ENCODE peak calls at places on chromosomes 12 and 14, in four cellular contexts. U, F, L and Q are unnamed samples. For H3K4me1, the result is how much of the 10 kb centered on the place peaks cover.

GRCh38 chr14:79090781-79091180 is 920.6 kb downstream of the NRXN3 start:
- DNase-seq in U (no peak), F (no peak), L (no peak), Q (no peak)

GRCh38 chr12:19206493-19207077 is 77.1 kb downstream of the PLEKHA5 start:
- DNase-seq in U (no peak), F (no peak), L (no peak), Q (no peak)

GRCh38 chr14:91245029-91245428 is 525 bp upstream of the GPR68 start:
- DNase-seq in U (no peak), F (no peak), L (no peak), Q (no peak)

GRCh38 chr12:96048392-96048969 is 13.1 kb upstream of the LTA4H start:
- DNase-seq in U (no peak), F (no peak), L (no peak), Q (no peak)

GRCh38 chr12:89040146-89040964 is 311.9 kb downstream of the DUSP6 start:
- DNase-seq in U (no peak), F (peak), L (no peak), Q (no peak)

GRCh38 chr12:6552140-6552551 is 3.7 kb downstream of the IFFO1 start:
- DNase-seq in U (no peak), F (no peak), L (no peak), Q (peak)

GRCh38 chr12:116619246-116619645 is 60.1 kb downstream of the MAP1LC3B2 start:
- DNase-seq in U (no peak), F (no peak), L (no peak), Q (no peak)

GRCh38 chr14:23640524-23641141 is 4.5 kb downstream of the DHRS2 start:
- DNase-seq in U (peak), F (peak), L (no peak), Q (peak)

GRCh38 chr12:47954467-47955045 is 8.8 kb upstream of the TMEM106C start:
- DNase-seq in U (no peak), F (no peak), L (no peak), Q (no peak)

GRCh38 chr12:68803948-68804653 is 3.9 kb upstream of the MDM2 start:
- DNase-seq in U (no peak), F (no peak), L (no peak), Q (no peak)

GRCh38 chr14:96931751-96932150 is 134.6 kb downstream of the VRK1 start:
- DNase-seq in U (no peak), F (no peak), L (no peak), Q (no peak)

GRCh38 chr12:79934309-79935020 is 432 bp downstream of the PPP1R12A start:
- DNase-seq in U (peak), F (peak), L (no peak), Q (peak)

GRCh38 chr12:19191089-19191488 is 61.6 kb downstream of the PLEKHA5 start:
- DNase-seq in U (no peak), F (no peak), L (no peak), Q (no peak)

GRCh38 chr14:70640938-70641547 is 673 bp upstream of the TTC9 start:
- DNase-seq in U (no peak), F (peak), L (peak), Q (peak)

GRCh38 chr12:68259318-68259940 is 6.0 kb upstream of the IL22 start:
- DNase-seq in U (no peak), F (peak), L (no peak), Q (no peak)

GRCh38 chr12:130650131-130650530 is 66.0 kb downstream of the RIMBP2 start:
- DNase-seq in U (no peak), F (no peak), L (no peak), Q (no peak)

GRCh38 chr12:5768171-5768879 is 176.7 kb downstream of the ANO2 start:
- DNase-seq in U (no peak), F (no peak), L (peak), Q (peak)

GRCh38 chr14:34718750-34719304 is 4.4 kb upstream of the CFL2 start:
- DNase-seq in U (no peak), F (peak), L (no peak), Q (no peak)

GRCh38 chr12:113477842-113478215 is 6.2 kb upstream of the LHX5 start:
- DNase-seq in U (no peak), F (no peak), L (no peak), Q (no peak)

GRCh38 chr14:66624319-66624937 is 116.5 kb downstream of the GPHN start:
- DNase-seq in U (no peak), F (peak), L (peak), Q (peak)

GRCh38 chr12:122215789-122216188 is 10.1 kb downstream of the DIABLO start:
- DNase-seq in U (no peak), F (peak), L (no peak), Q (no peak)

GRCh38 chr14:93793555-93793954 is 5.3 kb upstream of the PRIMA1 start:
- DNase-seq in U (no peak), F (no peak), L (no peak), Q (no peak)

GRCh38 chr12:108691154-108691994 is 39.9 kb downstream of the CORO1C start:
- DNase-seq in U (peak), F (peak), L (peak), Q (peak)

GRCh38 chr14:41609704-41610183 is 3.1 kb downstream of the LRFN5 start:
- DNase-seq in U (no peak), F (peak), L (no peak), Q (peak)

GRCh38 chr14:64795921-64796320 is 83.8 kb downstream of the SPTB start:
- DNase-seq in U (no peak), F (no peak), L (no peak), Q (no peak)

GRCh38 chr14:24311837-24312615 is 724 bp downstream of the LTB4R start:
- DNase-seq in U (no peak), F (no peak), L (no peak), Q (no peak)

GRCh38 chr14:24817638-24818053 is 183.7 kb upstream of the GZMB start:
- DNase-seq in U (no peak), F (peak), L (no peak), Q (no peak)

GRCh38 chr14:25150934-25151790 is 101.2 kb upstream of the STXBP6 start:
- DNase-seq in U (no peak), F (peak), L (no peak), Q (no peak)

GRCh38 chr12:1613860-1614259 is 15.2 kb upstream of the WNT5B start:
- DNase-seq in U (no peak), F (no peak), L (no peak), Q (no peak)
- H3K4me1 ChIP-seq in U (under half), F (under half), L (under half), Q (under half)

DNA sequence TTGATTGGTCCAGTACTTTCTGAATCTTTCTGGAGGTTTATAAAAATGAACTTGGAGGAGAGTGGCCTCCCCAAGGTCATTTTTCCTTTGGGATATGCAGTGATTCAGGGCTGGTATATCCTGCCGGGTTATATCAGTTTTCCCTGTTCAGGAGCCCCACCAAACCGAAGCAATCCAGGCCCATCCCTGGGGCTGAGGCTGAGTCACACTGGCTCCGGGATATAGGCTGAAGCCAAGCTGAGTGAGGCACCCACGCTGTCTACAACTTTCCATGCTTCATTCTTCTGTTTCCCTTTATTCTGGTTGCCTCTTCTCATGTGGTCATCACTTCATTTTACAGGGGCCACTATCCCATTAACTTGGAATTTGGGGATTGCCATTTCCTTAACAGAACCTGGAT is 3.4 kb downstream of the SSPN start:
- DNase-seq in U (no peak), F (peak), L (no peak), Q (no peak)
- H3K27ac ChIP-seq in U (peak), F (no peak), L (no peak), Q (no peak)

DNA sequence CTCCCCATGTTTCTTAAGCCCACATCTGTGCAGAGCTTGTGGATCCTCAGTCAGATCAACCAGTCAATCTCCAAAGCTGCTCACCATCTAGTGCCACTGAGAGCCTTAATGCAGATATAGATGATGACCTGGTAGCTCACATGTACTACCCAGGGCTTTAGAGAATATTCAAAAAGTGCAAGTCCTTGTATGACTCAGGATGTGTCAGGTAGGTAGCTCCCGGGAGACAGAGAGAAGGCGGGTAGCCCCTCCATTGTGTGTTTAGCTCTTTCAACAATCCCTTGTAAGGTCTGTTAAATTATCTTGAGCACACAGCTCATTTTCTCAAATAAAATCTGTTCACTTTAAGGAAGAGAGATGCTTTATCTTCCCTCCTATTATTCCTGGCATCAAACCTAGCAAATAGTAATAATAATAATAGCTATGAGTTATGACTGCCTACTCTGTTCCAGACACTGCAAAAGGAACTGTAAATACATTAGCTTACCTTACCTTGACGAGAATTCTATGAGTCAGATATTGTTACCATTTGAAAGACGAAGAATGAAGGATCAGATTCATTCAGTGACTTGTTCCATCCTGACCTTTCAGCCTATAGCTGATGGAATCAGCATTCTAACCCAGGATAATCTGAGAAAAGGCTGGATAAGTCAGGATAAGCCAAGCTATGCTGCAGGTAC is 57.6 kb upstream of the CCND2 start:
- DNase-seq in U (no peak), F (no peak), L (no peak), Q (no peak)
- TF ChIP-seq POLR2A in U (no peak), F (no peak), L (no peak), Q (no peak)

GRCh38 chr12:53051881-53052412 is 2.1 kb downstream of the TNS2 start:
- DNase-seq in U (peak), F (no peak), L (peak), Q (no peak)
- H3K4me1 ChIP-seq in U (under half), F (under half), L (half or more), Q (half or more)

GRCh38 chr14:92647499-92648279 is 100.7 kb downstream of the LGMN start:
- DNase-seq in U (no peak), F (peak), L (no peak), Q (no peak)
- H3K27ac ChIP-seq in U (peak), F (peak), L (no peak), Q (peak)

GRCh38 chr12:132275110-132275531 is 54.3 kb downstream of the GALNT9 start:
- DNase-seq in U (no peak), F (peak), L (no peak), Q (no peak)
- TF ChIP-seq POLR2A in U (no peak), F (no peak), L (no peak), Q (no peak)

DNA sequence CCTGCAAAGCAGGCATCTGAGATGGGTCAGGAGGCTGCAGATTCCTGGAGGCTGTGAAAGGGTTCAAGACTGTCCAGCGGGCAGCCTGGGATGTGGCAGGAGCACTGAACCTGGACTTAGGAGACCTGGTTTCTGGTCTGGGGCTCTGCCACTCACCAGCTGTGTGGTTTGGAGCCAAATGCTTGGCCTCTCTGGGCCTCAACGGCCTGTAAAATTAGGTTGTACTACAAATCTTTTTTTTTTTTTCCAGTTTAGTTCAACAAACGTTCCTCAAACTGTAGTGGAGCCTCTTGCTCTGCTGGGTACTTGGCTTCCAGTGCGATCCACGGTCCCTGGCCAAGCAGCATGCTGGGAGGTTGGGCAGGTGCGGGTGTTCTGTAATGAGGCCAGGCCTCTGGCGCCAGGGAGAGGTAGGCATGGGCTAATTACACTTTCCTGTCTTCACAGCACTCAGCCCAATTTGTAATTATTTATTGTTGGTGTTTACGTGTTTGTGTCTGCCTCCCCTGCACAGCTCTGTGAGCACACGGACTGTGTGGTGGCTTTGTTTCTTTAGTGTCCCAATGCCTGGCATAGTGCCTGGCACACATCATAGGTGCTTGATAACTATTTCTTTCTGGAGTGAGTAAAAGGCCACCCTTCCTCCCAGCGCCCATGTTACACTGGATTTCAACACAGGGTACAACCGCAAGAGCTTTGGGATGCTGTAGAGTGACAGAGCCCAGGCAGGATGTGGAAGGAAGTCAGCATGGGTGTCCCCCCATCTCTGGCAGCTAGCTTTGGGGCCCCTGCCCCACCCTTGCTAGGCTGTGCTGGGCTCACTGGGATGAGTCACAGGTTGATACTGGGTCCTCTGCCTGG is 5.8 kb upstream of the KRT80 start:
- DNase-seq in U (peak), F (no peak), L (peak), Q (peak)
- H3K4me1 ChIP-seq in U (under half), F (under half), L (under half), Q (under half)

DNA sequence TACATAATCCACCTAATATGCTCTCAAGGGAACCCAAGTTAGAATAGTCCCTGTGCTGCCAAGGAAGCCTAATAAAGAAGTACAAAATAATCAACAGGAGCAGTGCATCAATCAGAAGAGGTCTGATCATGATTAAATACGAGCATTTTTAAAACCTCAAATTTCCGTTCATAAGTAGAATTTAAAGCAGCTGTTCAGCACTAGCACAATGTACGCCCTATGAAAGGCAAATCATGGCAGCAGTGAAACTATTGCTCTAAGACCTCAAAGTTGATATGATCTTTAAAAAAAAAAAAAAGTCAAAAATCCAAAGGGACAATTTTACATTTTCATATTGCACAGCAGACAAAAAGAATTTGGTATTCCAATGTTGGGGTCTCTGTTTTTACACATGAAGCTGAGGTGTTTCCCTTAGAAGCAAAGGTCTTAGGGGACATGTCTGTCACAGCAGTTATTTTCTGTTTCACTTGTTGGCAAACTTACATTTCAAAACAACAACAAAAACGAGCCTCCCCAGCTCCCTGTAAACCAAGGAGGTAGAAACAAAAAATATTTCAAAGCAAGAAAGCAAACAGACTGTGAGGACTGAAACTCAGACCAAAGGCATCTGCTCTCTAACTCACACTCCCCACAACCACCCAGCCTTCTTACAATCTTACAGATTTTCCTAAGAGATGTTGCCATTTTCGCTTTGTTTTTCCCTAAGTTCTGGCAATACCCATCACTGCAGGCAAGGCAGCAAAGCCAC is 28.2 kb downstream of the SOX5 start:
- DNase-seq in U (no peak), F (peak), L (no peak), Q (no peak)
- H3K27ac ChIP-seq in U (peak), F (no peak), L (no peak), Q (no peak)

GRCh38 chr12:107684029-107684790 is 1.4 kb upstream of the PWP1 start:
- DNase-seq in U (no peak), F (peak), L (no peak), Q (no peak)

GRCh38 chr12:107681455-107681835 is 4.2 kb upstream of the PWP1 start:
- DNase-seq in U (no peak), F (no peak), L (no peak), Q (no peak)

GRCh38 chr12:107684990-107685359 is 624 bp upstream of the PWP1 start:
- DNase-seq in U (no peak), F (peak), L (peak), Q (peak)

GRCh38 chr12:107681836-107682820 is 3.5 kb upstream of the PWP1 start:
- DNase-seq in U (no peak), F (no peak), L (no peak), Q (no peak)

DNA sequence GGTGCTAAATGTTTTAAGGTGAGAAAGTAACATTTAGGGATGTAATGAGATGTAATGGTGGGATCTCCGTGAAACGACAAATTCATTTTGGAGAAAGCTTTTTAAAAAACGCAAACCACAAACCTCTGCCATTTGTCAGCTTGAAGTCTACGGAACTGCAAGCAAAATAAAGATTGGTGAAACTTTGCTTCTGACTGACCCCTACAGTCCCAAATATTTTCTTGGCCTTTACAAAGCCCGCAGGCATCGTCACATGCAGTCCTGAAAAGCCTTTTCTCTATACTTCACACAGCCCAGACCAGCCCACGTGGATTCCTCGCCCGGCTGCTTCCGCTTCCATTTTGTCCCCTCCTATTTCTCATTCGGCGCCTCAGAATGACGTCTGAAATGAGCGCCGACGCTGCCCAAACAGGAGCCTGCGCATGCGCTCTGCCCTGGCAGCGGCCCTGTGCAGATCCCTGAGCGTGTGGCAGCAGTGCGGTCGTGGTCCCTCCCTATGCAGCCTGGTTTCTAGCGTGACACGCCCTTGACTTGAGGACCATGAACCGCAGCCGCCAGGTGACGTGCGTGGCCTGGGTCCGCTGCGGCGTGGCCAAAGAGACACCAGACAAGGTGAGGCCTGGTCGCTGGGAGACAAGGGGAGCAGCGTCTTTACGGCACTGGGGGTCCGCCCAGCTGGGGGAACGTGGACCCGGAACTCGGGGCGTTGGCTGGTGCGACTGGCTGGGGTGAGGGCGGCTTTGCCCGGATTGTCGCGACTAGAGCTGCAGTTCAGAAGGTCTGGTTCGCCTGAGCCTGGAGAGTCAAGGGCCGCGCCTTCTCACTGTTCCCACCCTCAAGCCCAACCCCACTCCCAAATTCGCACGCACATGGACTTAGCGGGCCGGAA is at the start of gene PWP1:
- DNase-seq in U (peak), F (peak), L (peak), Q (peak)
- TF ChIP-seq POLR2A in U (peak), F (peak), L (peak), Q (peak)